ENCODE peak calls at places on chromosomes 1 and 21, in seven cellular contexts. One of them, this sample, is unnamed.

GRCh38 chr1:45134468-45134873 is 71.9 kb downstream of the ZSWIM5 start:
- DNase-seq in IMR-90: no peak
- DNase-seq in lower lobe of right lung: no peak
- DNase-seq in SK-N-MC: no peak
- DNase-seq in WERI-Rb-1: no peak
- DNase-seq in effector memory CD4-positive, alpha-beta T cell: no peak
- DNase-seq in testis: no peak
- DNase-seq in this sample: no peak

GRCh38 chr1:61569212-61569621 is 155.7 kb downstream of the TM2D1 start:
- DNase-seq in testis: no peak
- DNase-seq in IMR-90: no peak
- DNase-seq in SK-N-MC: no peak
- DNase-seq in WERI-Rb-1: peak
- DNase-seq in lower lobe of right lung: no peak
- DNase-seq in effector memory CD4-positive, alpha-beta T cell: no peak
- DNase-seq in this sample: no peak

GRCh38 chr21:42562258-42562657 is 48.6 kb downstream of the SLC37A1 start:
- DNase-seq in SK-N-MC: no peak
- DNase-seq in testis: no peak
- DNase-seq in effector memory CD4-positive, alpha-beta T cell: no peak
- DNase-seq in WERI-Rb-1: no peak
- DNase-seq in IMR-90: no peak
- DNase-seq in lower lobe of right lung: no peak
- DNase-seq in this sample: no peak

GRCh38 chr1:27001570-27002360 is 8.3 kb downstream of the TRNP1 start:
- DNase-seq in SK-N-MC: no peak
- DNase-seq in IMR-90: no peak
- DNase-seq in effector memory CD4-positive, alpha-beta T cell: no peak
- DNase-seq in testis: peak
- DNase-seq in WERI-Rb-1: no peak
- DNase-seq in lower lobe of right lung: peak
- DNase-seq in this sample: peak

GRCh38 chr1:205321109-205321958 is at the start of gene NUAK2:
- DNase-seq in WERI-Rb-1: peak
- DNase-seq in IMR-90: peak
- DNase-seq in effector memory CD4-positive, alpha-beta T cell: peak
- DNase-seq in testis: peak
- DNase-seq in SK-N-MC: no peak
- DNase-seq in lower lobe of right lung: peak
- DNase-seq in this sample: peak

GRCh38 chr1:157932082-157932481 is 61.4 kb upstream of the KIRREL1 start:
- DNase-seq in WERI-Rb-1: no peak
- DNase-seq in IMR-90: peak
- DNase-seq in effector memory CD4-positive, alpha-beta T cell: no peak
- DNase-seq in SK-N-MC: no peak
- DNase-seq in testis: no peak
- DNase-seq in lower lobe of right lung: no peak
- DNase-seq in this sample: no peak

GRCh38 chr1:44571712-44572571 is 102.3 kb downstream of the TMEM53 start:
- DNase-seq in testis: no peak
- DNase-seq in IMR-90: no peak
- DNase-seq in SK-N-MC: no peak
- DNase-seq in WERI-Rb-1: peak
- DNase-seq in lower lobe of right lung: no peak
- DNase-seq in effector memory CD4-positive, alpha-beta T cell: no peak
- DNase-seq in this sample: no peak

GRCh38 chr1:117658676-117659075 is 52.8 kb downstream of the TENT5C start:
- DNase-seq in WERI-Rb-1: no peak
- DNase-seq in effector memory CD4-positive, alpha-beta T cell: peak
- DNase-seq in lower lobe of right lung: no peak
- DNase-seq in testis: no peak
- DNase-seq in IMR-90: no peak
- DNase-seq in SK-N-MC: no peak
- DNase-seq in this sample: no peak

GRCh38 chr1:218837051-218837450 is 336.6 kb upstream of the LYPLAL1 start:
- DNase-seq in WERI-Rb-1: no peak
- DNase-seq in IMR-90: no peak
- DNase-seq in effector memory CD4-positive, alpha-beta T cell: no peak
- DNase-seq in SK-N-MC: no peak
- DNase-seq in lower lobe of right lung: no peak
- DNase-seq in testis: no peak
- DNase-seq in this sample: no peak

GRCh38 chr1:61079276-61079897 is 3.0 kb upstream of the NFIA start:
- DNase-seq in effector memory CD4-positive, alpha-beta T cell: no peak
- DNase-seq in testis: no peak
- DNase-seq in SK-N-MC: no peak
- DNase-seq in lower lobe of right lung: no peak
- DNase-seq in IMR-90: no peak
- DNase-seq in WERI-Rb-1: no peak
- DNase-seq in this sample: no peak

GRCh38 chr1:218339267-218339831 is 5.8 kb upstream of the TGFB2 start:
- DNase-seq in IMR-90: peak
- DNase-seq in SK-N-MC: no peak
- DNase-seq in testis: no peak
- DNase-seq in lower lobe of right lung: no peak
- DNase-seq in effector memory CD4-positive, alpha-beta T cell: no peak
- DNase-seq in WERI-Rb-1: no peak
- DNase-seq in this sample: no peak

GRCh38 chr1:20344738-20345137 is 54.1 kb downstream of the VWA5B1 start:
- DNase-seq in effector memory CD4-positive, alpha-beta T cell: no peak
- DNase-seq in SK-N-MC: no peak
- DNase-seq in IMR-90: no peak
- DNase-seq in WERI-Rb-1: no peak
- DNase-seq in lower lobe of right lung: no peak
- DNase-seq in testis: no peak
- DNase-seq in this sample: no peak

GRCh38 chr1:211379446-211379845 is 52.8 kb downstream of the TRAF5 start:
- DNase-seq in WERI-Rb-1: no peak
- DNase-seq in effector memory CD4-positive, alpha-beta T cell: no peak
- DNase-seq in lower lobe of right lung: no peak
- DNase-seq in IMR-90: no peak
- DNase-seq in testis: no peak
- DNase-seq in SK-N-MC: no peak
- DNase-seq in this sample: no peak

DNA sequence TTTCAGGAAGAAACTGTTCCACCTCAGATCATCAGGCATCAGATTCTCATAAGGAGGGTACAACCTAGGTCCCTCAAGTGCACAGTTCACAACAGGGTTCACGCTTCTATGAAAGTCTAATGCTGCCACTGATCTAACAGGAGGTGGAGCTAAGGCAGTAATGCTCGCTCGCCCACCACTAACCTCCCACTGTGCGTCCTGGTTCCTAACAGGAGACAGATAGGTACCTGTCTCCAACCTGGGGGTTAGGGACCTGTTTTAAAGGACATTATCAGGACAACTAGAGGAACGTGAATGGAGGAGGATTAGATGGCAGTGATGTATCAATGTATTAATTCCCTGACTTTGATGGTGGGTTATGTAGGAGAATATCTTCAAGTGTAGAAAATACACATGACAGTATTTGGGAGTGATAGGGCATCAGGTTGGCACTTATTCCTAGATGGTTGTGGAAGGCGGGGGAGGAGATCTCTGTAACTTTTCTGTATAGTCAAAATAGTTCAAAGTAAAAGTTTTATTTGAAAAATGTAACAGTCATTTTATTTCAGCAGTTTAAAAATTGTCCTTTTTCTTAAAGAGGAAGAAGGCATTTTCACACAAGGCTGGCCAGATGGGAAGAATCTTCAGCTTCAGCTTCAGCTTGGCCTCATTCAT is 43.9 kb downstream of the DEGS1 start:
- DNase-seq in testis: no peak
- DNase-seq in SK-N-MC: no peak
- DNase-seq in WERI-Rb-1: no peak
- DNase-seq in IMR-90: no peak
- DNase-seq in lower lobe of right lung: no peak
- DNase-seq in effector memory CD4-positive, alpha-beta T cell: no peak
- DNase-seq in this sample: peak
- H3K27ac ChIP-seq in testis: no peak
- H3K27ac ChIP-seq in SK-N-MC: no peak
- H3K27ac ChIP-seq in WERI-Rb-1: no peak
- H3K27ac ChIP-seq in IMR-90: no peak
- H3K27ac ChIP-seq in lower lobe of right lung: no peak
- H3K27ac ChIP-seq in effector memory CD4-positive, alpha-beta T cell: no peak
- H3K27ac ChIP-seq in this sample: no peak

GRCh38 chr1:225700889-225701465 is 48.1 kb upstream of the ENAH start:
- DNase-seq in testis: no peak
- DNase-seq in IMR-90: peak
- DNase-seq in SK-N-MC: no peak
- DNase-seq in WERI-Rb-1: no peak
- DNase-seq in effector memory CD4-positive, alpha-beta T cell: no peak
- DNase-seq in lower lobe of right lung: no peak
- DNase-seq in this sample: no peak
- H3K27ac ChIP-seq in testis: no peak
- H3K27ac ChIP-seq in IMR-90: peak
- H3K27ac ChIP-seq in SK-N-MC: no peak
- H3K27ac ChIP-seq in WERI-Rb-1: no peak
- H3K27ac ChIP-seq in effector memory CD4-positive, alpha-beta T cell: no peak
- H3K27ac ChIP-seq in lower lobe of right lung: no peak
- H3K27ac ChIP-seq in this sample: no peak

GRCh38 chr1:171500803-171501202 is 15.5 kb downstream of the PRRC2C start:
- DNase-seq in WERI-Rb-1: no peak
- DNase-seq in IMR-90: no peak
- DNase-seq in effector memory CD4-positive, alpha-beta T cell: no peak
- DNase-seq in lower lobe of right lung: no peak
- DNase-seq in testis: no peak
- DNase-seq in SK-N-MC: no peak
- DNase-seq in this sample: no peak

GRCh38 chr1:171500304-171500703 is 15.0 kb downstream of the PRRC2C start:
- DNase-seq in testis: no peak
- DNase-seq in effector memory CD4-positive, alpha-beta T cell: no peak
- DNase-seq in IMR-90: no peak
- DNase-seq in SK-N-MC: no peak
- DNase-seq in WERI-Rb-1: no peak
- DNase-seq in lower lobe of right lung: no peak
- DNase-seq in this sample: no peak

GRCh38 chr1:171507435-171507834 is 22.1 kb downstream of the PRRC2C start:
- DNase-seq in SK-N-MC: no peak
- DNase-seq in lower lobe of right lung: no peak
- DNase-seq in effector memory CD4-positive, alpha-beta T cell: no peak
- DNase-seq in IMR-90: no peak
- DNase-seq in testis: no peak
- DNase-seq in WERI-Rb-1: no peak
- DNase-seq in this sample: no peak

GRCh38 chr1:171506525-171507304 is 21.4 kb downstream of the PRRC2C start:
- DNase-seq in SK-N-MC: no peak
- DNase-seq in testis: no peak
- DNase-seq in lower lobe of right lung: no peak
- DNase-seq in WERI-Rb-1: no peak
- DNase-seq in IMR-90: peak
- DNase-seq in effector memory CD4-positive, alpha-beta T cell: no peak
- DNase-seq in this sample: no peak

DNA sequence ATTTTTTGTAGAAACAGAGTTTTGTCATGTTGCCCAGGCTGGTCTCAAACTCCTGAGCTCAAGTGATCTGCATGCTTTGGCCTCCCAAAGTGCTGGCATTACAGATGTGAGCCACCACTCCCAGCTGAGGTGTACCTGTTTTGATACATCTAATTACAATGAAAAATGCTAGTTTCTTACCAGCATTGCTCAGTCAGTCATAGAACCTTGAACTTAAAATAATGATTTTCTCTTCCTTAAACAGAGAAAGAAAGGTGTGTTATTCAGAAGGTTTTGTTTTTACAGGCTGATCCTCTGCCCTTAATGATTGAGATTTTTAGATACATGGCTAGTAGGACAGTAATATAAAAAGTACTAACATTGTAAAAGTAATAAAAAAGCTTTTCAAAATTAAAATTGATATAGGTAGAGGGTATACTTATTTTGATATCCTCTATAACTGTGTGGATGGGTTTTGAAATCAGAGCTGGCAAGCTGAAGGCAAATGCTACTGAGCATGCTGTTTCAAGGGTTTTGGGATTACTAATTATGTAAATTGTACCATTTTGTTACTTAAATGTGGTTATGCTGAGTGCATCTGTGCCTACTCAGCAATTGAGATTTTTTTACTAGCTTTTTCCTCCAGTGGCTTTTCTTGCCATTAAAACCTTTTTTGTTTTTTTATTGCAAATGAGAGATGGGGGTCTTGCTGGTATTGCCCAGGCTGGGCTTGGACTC is 16.1 kb downstream of the PRRC2C start:
- DNase-seq in lower lobe of right lung: no peak
- DNase-seq in testis: no peak
- DNase-seq in effector memory CD4-positive, alpha-beta T cell: no peak
- DNase-seq in WERI-Rb-1: no peak
- DNase-seq in IMR-90: no peak
- DNase-seq in SK-N-MC: peak
- DNase-seq in this sample: no peak
- H3K27ac ChIP-seq in lower lobe of right lung: no peak
- H3K27ac ChIP-seq in testis: no peak
- H3K27ac ChIP-seq in effector memory CD4-positive, alpha-beta T cell: no peak
- H3K27ac ChIP-seq in WERI-Rb-1: no peak
- H3K27ac ChIP-seq in IMR-90: no peak
- H3K27ac ChIP-seq in SK-N-MC: peak
- H3K27ac ChIP-seq in this sample: no peak

GRCh38 chr1:8421721-8422120 is 103.8 kb downstream of the SLC45A1 start:
- DNase-seq in IMR-90: peak
- DNase-seq in lower lobe of right lung: no peak
- DNase-seq in effector memory CD4-positive, alpha-beta T cell: no peak
- DNase-seq in WERI-Rb-1: peak
- DNase-seq in SK-N-MC: no peak
- DNase-seq in testis: no peak
- DNase-seq in this sample: no peak

GRCh38 chr1:8422439-8423133 is 104.7 kb downstream of the SLC45A1 start:
- DNase-seq in testis: peak
- DNase-seq in lower lobe of right lung: no peak
- DNase-seq in IMR-90: peak
- DNase-seq in WERI-Rb-1: peak
- DNase-seq in effector memory CD4-positive, alpha-beta T cell: no peak
- DNase-seq in SK-N-MC: no peak
- DNase-seq in this sample: no peak

GRCh38 chr1:8423702-8424538 is 106.0 kb downstream of the SLC45A1 start:
- DNase-seq in testis: peak
- DNase-seq in lower lobe of right lung: peak
- DNase-seq in SK-N-MC: no peak
- DNase-seq in IMR-90: peak
- DNase-seq in effector memory CD4-positive, alpha-beta T cell: peak
- DNase-seq in WERI-Rb-1: peak
- DNase-seq in this sample: peak

GRCh38 chr1:8424539-8425116 is 106.7 kb downstream of the SLC45A1 start:
- DNase-seq in effector memory CD4-positive, alpha-beta T cell: peak
- DNase-seq in IMR-90: no peak
- DNase-seq in testis: peak
- DNase-seq in SK-N-MC: no peak
- DNase-seq in WERI-Rb-1: peak
- DNase-seq in lower lobe of right lung: peak
- DNase-seq in this sample: peak

DNA sequence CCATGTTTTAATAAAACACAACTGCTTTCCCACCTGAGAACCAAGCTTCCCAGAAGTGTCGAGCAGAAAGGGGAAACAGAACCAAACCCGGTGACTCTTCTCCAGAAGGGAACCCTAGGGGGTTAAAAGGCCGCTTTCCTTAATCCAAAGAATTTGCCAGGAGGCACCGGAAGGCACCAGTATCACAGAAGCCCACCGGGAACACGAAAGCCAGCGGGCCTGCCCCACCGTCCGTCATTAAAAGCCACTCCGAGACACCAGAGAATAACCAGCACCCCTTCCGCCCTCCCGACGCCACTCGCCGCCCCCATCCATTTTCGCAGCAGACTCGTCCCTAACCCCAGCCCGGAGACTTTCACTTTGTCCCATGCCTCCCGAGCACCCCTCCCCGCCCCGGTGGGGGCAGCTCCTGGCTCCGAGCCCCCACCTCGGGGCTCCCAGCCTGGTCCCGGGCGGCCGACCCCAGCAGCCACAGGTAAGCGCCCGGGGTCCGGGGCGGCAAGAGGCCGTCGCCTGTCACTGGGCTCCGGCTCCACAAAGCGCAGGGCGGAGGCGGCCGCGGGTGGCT is 105.3 kb downstream of the SLC45A1 start:
- DNase-seq in IMR-90: no peak
- DNase-seq in SK-N-MC: no peak
- DNase-seq in testis: no peak
- DNase-seq in effector memory CD4-positive, alpha-beta T cell: peak
- DNase-seq in WERI-Rb-1: peak
- DNase-seq in lower lobe of right lung: peak
- DNase-seq in this sample: peak
- H3K27ac ChIP-seq in IMR-90: peak
- H3K27ac ChIP-seq in SK-N-MC: peak
- H3K27ac ChIP-seq in testis: peak
- H3K27ac ChIP-seq in effector memory CD4-positive, alpha-beta T cell: peak
- H3K27ac ChIP-seq in WERI-Rb-1: peak
- H3K27ac ChIP-seq in lower lobe of right lung: peak
- H3K27ac ChIP-seq in this sample: peak

This sample was measured in heart left ventricle.